ENCODE peak calls at places on chromosome 4, in five cellular contexts. R is A172, K is neural crest cell, F is ovary, V is GM06990. S is an unnamed sample.

GRCh38 chr4:39745920-39746319 is 48.0 kb downstream of the UBE2K start:
- DNase-seq in F (no peak), R (no peak), K (no peak), V (no peak), S (no peak)

GRCh38 chr4:176794151-176794550 is 1.4 kb upstream of the VEGFC start:
- DNase-seq in F (no peak), K (no peak), R (peak), V (no peak), S (peak)

GRCh38 chr4:139523076-139523475 is 32.9 kb downstream of the SETD7 start:
- DNase-seq in V (no peak), F (no peak), K (no peak), R (no peak), S (peak)

GRCh38 chr4:185359767-185360446 is 35.8 kb downstream of the LRP2BP start:
- DNase-seq in F (no peak), K (no peak), R (peak), V (no peak), S (peak)

GRCh38 chr4:137861682-137862081 is 329.4 kb upstream of the PCDH18 start:
- DNase-seq in F (no peak), V (no peak), R (no peak), K (no peak), S (peak)

GRCh38 chr4:11468901-11469300 is 40.2 kb upstream of the HS3ST1 start:
- DNase-seq in R (no peak), F (no peak), V (no peak), K (no peak), S (no peak)

GRCh38 chr4:38681283-38682066 is 17.5 kb downstream of the KLF3 start:
- DNase-seq in R (no peak), K (no peak), V (no peak), F (no peak), S (peak)

GRCh38 chr4:170093978-170094377 is 4.2 kb upstream of the AADAT start:
- DNase-seq in F (no peak), K (no peak), R (no peak), V (no peak), S (no peak)